ENCODE peak calls at places on chromosomes 2 and 18, in seven cellular contexts. Y, B, O, M, F, C and R are unnamed samples.

GRCh38 chr2:220446106-220446712 is 818.8 kb downstream of the SLC4A3 start:
- DNase-seq in Y (no peak), B (no peak), O (no peak), M (no peak), F (no peak), C (no peak), R (no peak)

GRCh38 chr2:53004413-53004812 is 763.2 kb upstream of the CHAC2 start:
- DNase-seq in Y (no peak), B (no peak), O (no peak), M (no peak), F (no peak), C (no peak), R (no peak)

GRCh38 chr18:51821610-51822009 is 518.4 kb upstream of the DCC start:
- DNase-seq in Y (no peak), B (no peak), O (no peak), M (no peak), F (no peak), C (no peak), R (no peak)

GRCh38 chr2:55954306-55955035 is 30.9 kb upstream of the EFEMP1 start:
- DNase-seq in Y (no peak), B (no peak), O (no peak), M (no peak), F (peak; percentile 63), C (no peak), R (no peak)

GRCh38 chr2:108621087-108621559 is 86.9 kb downstream of the LIMS1 start:
- DNase-seq in Y (peak; percentile 58), B (peak; percentile 19), O (peak; percentile 31), M (peak; percentile 70), F (peak; percentile 69), C (no peak), R (no peak)

GRCh38 chr2:46067501-46068292 is 229.5 kb upstream of the EPAS1 start:
- DNase-seq in Y (no peak), B (no peak), O (no peak), M (no peak), F (peak; percentile 98), C (no peak), R (no peak)

GRCh38 chr2:172293952-172294351 is 133.4 kb upstream of the ITGA6 start:
- DNase-seq in Y (peak; percentile 80), B (no peak), O (peak; percentile 61), M (no peak), F (no peak), C (no peak), R (peak; percentile 64)

GRCh38 chr2:170582313-170582712 is 132.8 kb upstream of the SP5 start:
- DNase-seq in Y (no peak), B (no peak), O (no peak), M (no peak), F (no peak), C (no peak), R (no peak)

GRCh38 chr2:15730545-15731212 is 139.0 kb downstream of the DDX1 start:
- DNase-seq in Y (peak; percentile 86), B (peak; percentile 81), O (peak; percentile 86), M (no peak), F (peak; percentile 97), C (peak; percentile 88), R (peak; percentile 8)

GRCh38 chr2:230828272-230828961 is 36.3 kb upstream of the ITM2C start:
- DNase-seq in Y (peak; percentile 57), B (no peak), O (no peak), M (peak; percentile 50), F (no peak), C (peak; percentile 86), R (no peak)

GRCh38 chr18:63199743-63200241 is 119.8 kb downstream of the BCL2 start:
- DNase-seq in Y (no peak), B (no peak), O (no peak), M (no peak), F (no peak), C (no peak), R (peak; percentile 65)

DNA sequence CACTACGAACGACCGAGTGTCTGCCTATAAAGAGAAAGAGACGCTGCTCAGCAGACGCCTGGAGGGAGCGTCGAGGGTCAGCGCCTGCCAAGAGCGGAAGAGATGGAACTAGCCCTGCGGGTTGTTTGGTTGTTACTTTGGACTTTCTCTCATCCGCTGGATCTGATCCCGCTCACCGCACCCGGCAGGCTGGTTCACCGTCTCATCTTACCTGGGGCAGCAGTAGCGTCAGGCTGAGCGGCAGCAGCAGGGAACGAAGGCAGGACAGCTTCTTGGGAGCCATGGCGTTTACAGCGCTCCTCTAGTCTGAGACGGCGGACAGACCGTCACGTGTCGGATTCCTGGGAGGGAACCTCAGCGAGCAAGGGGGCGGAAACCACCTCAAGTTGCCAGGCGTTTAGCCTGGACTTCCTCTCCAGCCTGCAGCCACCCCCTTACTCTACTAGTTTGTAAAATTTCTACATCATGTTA is 1.9 kb downstream of the GLB1L start:
- DNase-seq in Y (peak; percentile 56), B (no peak), O (peak; percentile 69), M (peak; percentile 54), F (peak; percentile 15), C (peak; percentile 56), R (no peak)
- H3K27ac ChIP-seq in Y (peak overlapping the region; percentile 65), B (no peak overlapping the region), O (peak overlapping the region; percentile 89), M (no peak overlapping the region), F (no peak overlapping the region), C (no peak overlapping the region), R (no peak overlapping the region)

DNA sequence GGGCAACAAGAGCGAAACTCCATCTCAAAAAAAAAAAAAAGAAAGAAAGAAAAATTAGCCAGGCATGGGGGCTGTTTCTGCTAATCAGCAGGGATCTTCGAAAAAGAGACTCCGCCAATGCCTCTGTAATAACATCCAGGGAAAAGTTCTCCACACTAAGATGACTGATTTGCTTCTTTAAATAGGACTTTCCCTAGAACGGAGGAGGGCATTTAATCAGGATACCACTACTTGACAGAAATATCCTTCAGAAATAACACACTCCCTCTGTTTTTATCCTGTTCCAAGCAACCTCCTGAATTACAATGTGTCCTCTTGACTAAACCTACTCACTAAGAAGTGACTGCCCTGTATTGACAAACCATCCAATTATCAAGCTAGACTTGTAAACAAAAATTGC is 21.7 kb downstream of the REV1 start:
- DNase-seq in Y (no peak), B (no peak), O (no peak), M (no peak), F (no peak), C (no peak), R (no peak)
- TF ChIP-seq POLR2AphosphoS5 in Y (no peak), B (no peak), O (no peak), M (no peak), F (no peak), C (no peak), R (no peak)

GRCh38 chr2:99140056-99140859 is 1.2 kb upstream of the C2orf15 start:
- DNase-seq in Y (no peak), B (no peak), O (no peak), M (peak; percentile 68), F (peak; percentile 10), C (no peak), R (no peak)
- H3K27ac ChIP-seq in Y (peak overlapping the region; percentile 97), B (peak overlapping the region; percentile 87), O (peak overlapping the region; percentile 96), M (no peak overlapping the region), F (no peak overlapping the region), C (peak overlapping the region; percentile 85), R (peak overlapping the region; percentile 57)

GRCh38 chr2:240567137-240567871 is 980 bp upstream of the RNPEPL1 start:
- DNase-seq in Y (peak; percentile 55), B (no peak), O (peak; percentile 18), M (no peak), F (peak; percentile 16), C (peak; percentile 34), R (no peak)

GRCh38 chr2:240564571-240565266 is 3.6 kb upstream of the RNPEPL1 start:
- DNase-seq in Y (peak; percentile 14), B (no peak), O (peak; percentile 17), M (no peak), F (no peak), C (no peak), R (no peak)

GRCh38 chr2:240564191-240564570 is 4.0 kb downstream of the DUSP28 start:
- DNase-seq in Y (no peak), B (no peak), O (no peak), M (no peak), F (no peak), C (peak; percentile 55), R (no peak)

GRCh38 chr2:240566203-240567136 is 1.8 kb upstream of the RNPEPL1 start:
- DNase-seq in Y (peak; percentile 98), B (peak; percentile 81), O (peak; percentile 91), M (peak; percentile 84), F (peak; percentile 79), C (peak; percentile 99), R (peak; percentile 94)

DNA sequence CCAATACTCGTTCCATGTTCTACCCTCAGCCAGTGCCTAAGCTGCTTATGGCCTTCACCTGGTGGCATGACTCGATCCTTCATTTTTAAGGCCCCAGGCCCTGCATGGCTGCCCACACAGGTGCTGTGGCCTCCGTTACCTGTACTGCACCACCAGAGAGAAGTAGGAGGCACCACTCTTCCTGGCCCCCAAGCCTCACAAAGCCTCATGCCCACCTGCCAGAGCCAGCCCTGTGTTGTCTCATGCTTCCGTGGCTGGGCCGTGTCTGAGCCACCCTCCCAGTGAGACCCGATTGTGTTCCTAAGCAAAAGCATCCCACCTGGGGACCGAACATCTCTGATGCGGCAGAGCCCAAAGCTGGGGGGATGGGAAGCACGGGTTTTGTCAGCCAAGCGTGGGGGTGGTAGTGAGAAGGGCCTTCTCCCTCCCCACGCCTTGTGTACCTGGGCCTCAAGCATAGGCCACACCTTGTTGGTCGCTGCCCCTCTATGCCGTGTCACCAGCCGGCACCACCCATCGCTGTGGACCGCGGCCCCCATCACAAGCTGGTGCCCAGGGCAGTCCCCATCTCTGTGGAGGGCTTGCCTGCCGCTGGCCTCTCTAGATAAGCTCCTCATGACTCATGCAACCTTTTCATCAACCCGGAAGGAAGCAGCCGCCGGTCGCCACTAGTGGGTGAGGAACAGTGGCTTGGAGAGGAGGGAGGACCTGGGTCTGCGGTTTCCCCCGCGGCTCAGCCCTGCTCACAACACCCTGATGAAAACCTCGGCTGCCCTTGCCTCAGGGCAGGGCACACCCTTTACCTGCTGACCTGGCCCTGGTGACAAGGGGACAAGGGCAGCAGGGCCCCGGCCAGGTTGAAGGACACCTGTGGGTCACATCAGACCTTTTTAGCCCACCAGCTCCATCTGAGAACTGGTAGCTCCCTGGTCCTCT is 2.7 kb upstream of the RNPEPL1 start:
- DNase-seq in Y (peak; percentile 90), B (peak; percentile 87), O (peak; percentile 86), M (no peak), F (peak; percentile 78), C (peak; percentile 87), R (peak; percentile 87)
- TF ChIP-seq POLR2AphosphoS5 in Y (peak; percentile 80), B (peak; percentile 83), O (peak; percentile 64), M (no peak), F (peak; percentile 58), C (peak; percentile 76), R (peak; percentile 65)

GRCh38 chr2:214378455-214379103 is 32.3 kb upstream of the VWC2L start:
- DNase-seq in Y (no peak), B (no peak), O (peak; percentile 64), M (peak; percentile 27), F (no peak), C (no peak), R (no peak)
- H3K27ac ChIP-seq in Y (no peak overlapping the region), B (no peak overlapping the region), O (no peak overlapping the region), M (no peak overlapping the region), F (no peak overlapping the region), C (no peak overlapping the region), R (no peak overlapping the region)